ENCODE peak calls at places on chromosome 14, in four cellular contexts. F is CD4-positive, alpha-beta T cell; X is natural killer cell; Q is PC-9. Y is an unnamed sample.

GRCh38 chr14:75978249-75978731 is 3.5 kb downstream of the TGFB3 start:
- DNase-seq in X (no peak), Q (peak), F (peak), Y (no peak)

GRCh38 chr14:93540235-93540634 is 109.5 kb downstream of the UNC79 start:
- DNase-seq in F (no peak), X (no peak), Q (no peak), Y (no peak)

GRCh38 chr14:106185837-106186233 is 659.5 kb downstream of the TMEM121 start:
- DNase-seq in Q (no peak), X (peak), F (peak), Y (no peak)

GRCh38 chr14:65408113-65408512 is 4.4 kb upstream of the FUT8 start:
- DNase-seq in Q (no peak), F (no peak), X (no peak), Y (no peak)

GRCh38 chr14:67814826-67815225 is 1.6 kb downstream of the ZFYVE26 start:
- DNase-seq in F (no peak), X (no peak), Q (no peak), Y (no peak)

GRCh38 chr14:57875296-57875695 is 9.4 kb upstream of the SLC35F4 start:
- DNase-seq in F (no peak), X (no peak), Q (no peak), Y (no peak)

GRCh38 chr14:25574949-25575348 is 525.0 kb upstream of the STXBP6 start:
- DNase-seq in F (no peak), X (no peak), Q (no peak), Y (no peak)

GRCh38 chr14:86052868-86053267 is 522.9 kb downstream of the FLRT2 start:
- DNase-seq in Q (no peak), F (no peak), X (no peak), Y (no peak)

Y was measured in stimulated activated naive B cell treated with anti-CD40 and anti-IgM and Interleukin-4, amounts not matched to agents 10 μg/mL and 1 μg/mL and 100 μg/mL, for 72 hours.